ENCODE peak calls at places on chromosomes 2 and 18, in six cellular contexts. T is brain microvascular endothelial cell; V is GM06990; A is CD8-positive, alpha-beta T cell; O is endothelial cell of umbilical vein; R is body of pancreas. C is an unnamed sample. For H3K36me3, the result is how much of the 10 kb centered on the place peaks cover.

GRCh38 chr2:110741491-110741980 is 9.2 kb downstream of the ACOXL start:
- DNase-seq in R (no peak), A (no peak), O (no peak), V (no peak), T (peak), C (peak)

GRCh38 chr2:72148975-72149555 is 1.4 kb upstream of the CYP26B1 start:
- DNase-seq in T (no peak), A (no peak), O (peak), R (peak), V (no peak), C (no peak)

GRCh38 chr18:57585421-57585820 is 1.1 kb downstream of the FECH start:
- DNase-seq in A (no peak), T (no peak), O (no peak), V (no peak), R (no peak), C (no peak)

GRCh38 chr2:63888490-63889402 is 47.0 kb downstream of the UGP2 start:
- DNase-seq in O (peak), A (peak), V (peak), R (peak), T (peak), C (peak)

GRCh38 chr2:127324635-127325034 is 30.7 kb upstream of the ERCC3 start:
- DNase-seq in T (peak), V (no peak), A (no peak), R (peak), O (peak), C (peak)

GRCh38 chr2:127421116-127421800 is 3.0 kb downstream of the PROC start:
- DNase-seq in A (no peak), T (no peak), R (no peak), O (no peak), V (no peak), C (no peak)

GRCh38 chr2:126953483-126953882 is 54.8 kb downstream of the TEX51 start:
- DNase-seq in V (no peak), R (no peak), O (no peak), T (no peak), A (no peak), C (no peak)

GRCh38 chr18:32383040-32383819 is 87.5 kb downstream of the GAREM1 start:
- DNase-seq in O (peak), V (no peak), T (peak), R (peak), A (no peak), C (peak)

GRCh38 chr2:112645396-112646101 is at the start of gene SLC20A1:
- DNase-seq in T (peak), O (peak), V (peak), A (peak), R (peak), C (no peak)

GRCh38 chr2:239113164-239113563 is 265.3 kb downstream of the TWIST2 start:
- DNase-seq in V (no peak), O (no peak), T (no peak), R (peak), A (no peak), C (no peak)

GRCh38 chr2:237501892-237502513 is 15.0 kb downstream of the MLPH start:
- DNase-seq in V (no peak), R (no peak), A (no peak), T (no peak), O (peak), C (no peak)

GRCh38 chr2:143994936-143995335 is 525.0 kb downstream of the ZEB2 start:
- DNase-seq in A (no peak), O (no peak), V (no peak), R (no peak), T (no peak), C (no peak)

GRCh38 chr2:30978044-30978443 is 160.2 kb downstream of the GALNT14 start:
- DNase-seq in O (no peak), A (no peak), T (no peak), V (no peak), R (no peak), C (no peak)

GRCh38 chr2:120511546-120512320 is 165.8 kb downstream of the INHBB start:
- DNase-seq in O (no peak), T (no peak), V (no peak), A (no peak), R (no peak), C (no peak)

GRCh38 chr2:120513776-120514357 is 167.9 kb downstream of the INHBB start:
- DNase-seq in V (no peak), R (no peak), O (no peak), A (no peak), T (no peak), C (no peak)

GRCh38 chr2:120509991-120510735 is 164.2 kb downstream of the INHBB start:
- DNase-seq in T (no peak), V (no peak), A (no peak), R (peak), O (peak), C (no peak)

GRCh38 chr2:120510751-120511395 is 164.9 kb downstream of the INHBB start:
- DNase-seq in V (no peak), O (no peak), A (no peak), R (no peak), T (no peak), C (no peak)

DNA sequence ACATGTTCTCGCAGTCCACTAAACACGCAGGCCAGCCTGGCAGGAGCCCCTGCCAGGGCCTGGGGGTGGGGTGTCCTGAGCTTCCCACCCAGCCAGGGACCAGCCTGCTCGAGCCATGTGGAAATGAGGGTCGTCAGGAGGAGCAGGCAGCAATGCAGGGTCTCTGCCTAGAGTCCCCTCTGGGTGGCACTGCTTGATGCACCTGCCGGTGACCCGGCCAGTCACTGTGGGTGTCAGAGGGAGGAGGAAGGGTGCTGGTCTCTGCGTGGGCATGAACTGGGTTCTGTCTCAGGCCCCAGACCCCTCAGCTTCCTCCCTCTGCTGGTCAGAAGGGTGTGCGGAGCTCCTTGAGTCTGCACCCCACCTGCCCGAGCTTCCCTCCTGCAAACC is 166.4 kb downstream of the INHBB start:
- DNase-seq in A (no peak), O (no peak), R (no peak), V (no peak), T (no peak), C (no peak)
- TF ChIP-seq CTCF in A (no peak), O (no peak), R (no peak), V (no peak), T (peak), C (no peak)

GRCh38 chr18:62953663-62954062 is 238.3 kb downstream of the PHLPP1 start:
- DNase-seq in O (no peak), T (no peak), R (no peak), A (no peak), V (no peak), C (no peak)
- H3K4me3 ChIP-seq in O (no peak), T (no peak), R (no peak), A (no peak), V (no peak), C (no peak)

DNA sequence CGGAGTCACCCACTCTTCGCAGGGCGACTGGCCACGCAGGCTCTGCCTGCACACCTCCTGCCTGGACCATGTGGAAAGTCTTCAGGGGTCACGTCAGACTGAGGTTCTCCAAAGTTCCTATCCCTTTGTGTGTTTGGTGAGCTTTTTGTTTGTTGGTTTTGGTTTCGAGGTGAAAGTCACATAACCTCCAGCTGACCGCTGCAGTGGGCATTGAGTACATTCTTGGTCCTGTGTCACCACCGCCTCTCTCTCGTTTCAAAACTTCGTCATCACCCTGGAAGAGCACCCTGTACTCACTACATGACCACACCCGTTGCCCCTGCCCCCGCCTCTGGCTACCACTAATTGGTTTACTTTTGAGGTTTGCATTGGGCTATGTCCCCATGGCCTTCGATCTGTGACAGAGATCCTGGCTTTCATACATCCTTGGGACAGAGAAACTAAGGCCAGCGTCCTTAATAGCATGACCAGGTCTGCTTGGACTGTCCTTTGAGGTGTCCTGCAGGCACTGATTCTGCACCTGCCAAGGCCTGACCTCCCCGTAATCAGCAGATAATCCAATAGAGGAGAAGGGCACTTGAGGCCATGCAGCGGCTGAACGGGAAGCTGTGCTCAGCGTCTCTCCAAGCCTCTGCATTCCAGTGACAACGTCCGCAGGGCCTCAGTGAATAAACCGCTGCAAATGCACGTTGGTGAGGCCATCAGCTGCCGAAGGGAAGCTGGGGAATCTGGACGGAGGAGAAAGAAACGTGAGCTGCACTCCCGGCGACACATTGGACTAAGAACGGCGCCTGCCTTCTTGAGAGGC is 46.8 kb downstream of the SH3BP4 start:
- DNase-seq in V (no peak), T (no peak), O (no peak), R (no peak), A (no peak), C (no peak)
- H3K36me3 ChIP-seq in V (under half), T (under half), O (under half), R (under half), A (under half), C (under half)

DNA sequence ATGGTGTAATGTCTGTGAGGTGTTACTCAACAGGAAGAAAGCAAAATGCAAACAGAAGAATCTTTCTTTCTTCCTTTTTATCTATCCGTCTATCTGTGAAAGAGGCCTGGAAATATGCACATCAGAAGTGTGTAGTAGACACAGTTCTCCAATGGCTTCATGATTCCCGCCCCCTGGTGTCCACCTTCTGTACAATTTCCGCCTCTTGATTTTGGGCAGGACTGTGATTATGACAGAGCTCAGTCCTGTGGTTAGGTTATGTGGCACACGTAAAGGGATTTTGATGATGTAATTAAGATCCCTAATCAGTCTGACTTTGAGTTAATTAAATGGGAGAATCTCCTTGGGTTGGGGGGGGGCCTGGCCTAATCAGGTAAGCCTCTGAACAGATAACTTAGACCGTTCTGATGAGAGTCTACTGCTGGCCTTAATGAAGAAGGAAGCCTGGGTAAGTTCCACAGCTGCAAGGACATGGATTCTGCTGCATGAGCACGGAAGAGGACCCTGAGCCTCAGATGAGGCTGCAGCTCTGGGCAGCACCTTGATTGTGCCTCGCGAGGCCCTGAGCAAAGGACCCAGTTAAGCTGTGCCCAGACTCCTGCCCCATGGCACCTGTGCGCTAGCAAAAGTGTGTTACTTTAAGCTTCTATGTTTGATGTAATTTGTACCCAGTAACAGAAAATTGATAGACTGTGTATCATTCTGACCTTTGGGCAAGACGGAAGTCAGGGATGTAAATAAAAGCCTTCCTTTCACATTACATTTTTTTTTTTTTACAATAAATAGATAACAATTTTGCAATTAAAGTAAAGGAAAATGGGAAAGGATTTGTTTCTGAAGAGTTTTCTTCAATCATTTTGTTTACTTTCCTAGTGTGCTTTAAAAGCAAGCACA is 11.3 kb upstream of the KCNF1 start:
- DNase-seq in V (no peak), A (no peak), R (no peak), O (no peak), T (no peak), C (no peak)
- TF ChIP-seq CTCF in V (peak), A (no peak), R (peak), O (no peak), T (peak), C (peak)

DNA sequence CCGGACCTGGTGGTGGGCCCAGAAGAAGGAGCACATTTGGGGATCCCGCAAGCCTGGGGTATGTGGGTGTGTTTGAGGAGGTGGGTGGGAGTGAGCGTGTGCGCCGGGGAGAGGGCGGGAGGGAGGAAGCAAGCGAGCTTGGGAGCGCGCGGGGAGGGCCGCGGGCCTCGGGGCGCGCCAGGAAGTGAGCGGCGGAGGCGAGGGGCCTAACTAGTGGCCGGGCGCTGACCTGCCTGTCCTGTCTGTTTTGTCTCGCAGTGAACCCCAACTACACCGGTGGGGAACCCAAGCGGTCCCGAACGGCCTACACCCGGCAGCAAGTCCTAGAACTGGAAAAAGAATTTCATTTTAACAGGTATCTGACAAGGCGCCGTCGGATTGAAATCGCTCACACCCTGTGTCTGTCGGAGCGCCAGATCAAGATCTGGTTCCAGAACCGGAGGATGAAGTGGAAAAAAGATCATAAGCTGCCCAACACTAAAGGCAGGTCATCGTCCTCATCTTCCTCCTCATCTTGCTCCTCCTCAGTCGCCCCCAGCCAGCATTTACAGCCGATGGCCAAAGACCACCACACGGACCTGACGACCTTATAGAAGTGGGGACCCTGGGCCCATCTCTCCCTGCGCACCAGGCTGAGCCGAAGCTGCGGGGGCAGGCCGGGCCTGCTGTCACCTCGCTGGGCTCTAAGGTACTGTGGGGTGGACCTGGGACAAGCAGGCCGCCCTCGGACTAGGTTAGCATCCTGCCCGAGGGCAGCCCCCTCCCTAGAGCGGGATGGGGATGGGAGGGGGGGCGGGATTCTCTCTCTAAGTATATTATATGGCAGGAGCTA is 1.2 kb downstream of the HOXD4 start:
- DNase-seq in V (no peak), A (no peak), O (no peak), R (no peak), T (no peak), C (no peak)
- H3K4me3 ChIP-seq in V (no peak), A (no peak), O (no peak), R (no peak), T (peak), C (peak)

GRCh38 chr2:182972548-182972942 is 65.7 kb downstream of the NCKAP1 start:
- DNase-seq in T (no peak), O (no peak), R (no peak), V (no peak), A (no peak), C (no peak)
- H3K36me3 ChIP-seq in T (under half), O (under half), R (under half), V (under half), A (under half), C (under half)

C was measured in kidney epithelial cell.